ENCODE peak calls at places on chromosomes 7 and 10, in nine cellular contexts. Y, H, U, T, W, V, E, Z and A are unnamed samples.

GRCh38 chr10:63114031-63114814 is 18.9 kb upstream of the NRBF2 start:
- DNase-seq in Y (peak), H (peak), U (no peak), T (no peak), W (peak), V (no peak), E (no peak), Z (no peak), A (no peak)

GRCh38 chr7:34544621-34545020 is 113.4 kb upstream of the NPSR1 start:
- DNase-seq in Y (no peak), H (no peak), U (no peak), T (no peak), W (no peak), V (no peak), E (no peak), Z (no peak), A (no peak)

GRCh38 chr10:112461029-112461887 is 14.2 kb downstream of the VTI1A start:
- DNase-seq in Y (peak), H (no peak), U (no peak), T (no peak), W (peak), V (no peak), E (no peak), Z (no peak), A (peak)

GRCh38 chr7:33874943-33875342 is 30.4 kb upstream of the BMPER start:
- DNase-seq in Y (no peak), H (no peak), U (no peak), T (no peak), W (no peak), V (no peak), E (no peak), Z (no peak), A (no peak)

GRCh38 chr7:121419201-121420148 is 23.4 kb upstream of the FAM3C start:
- DNase-seq in Y (no peak), H (peak), U (no peak), T (no peak), W (no peak), V (no peak), E (no peak), Z (no peak), A (no peak)

GRCh38 chr7:97064972-97065587 is 40.4 kb upstream of the DLX5 start:
- DNase-seq in Y (peak), H (no peak), U (no peak), T (peak), W (peak), V (no peak), E (peak), Z (peak), A (peak)

GRCh38 chr10:48805848-48806247 is 121.2 kb downstream of the WDFY4 start:
- DNase-seq in Y (no peak), H (no peak), U (no peak), T (no peak), W (no peak), V (no peak), E (no peak), Z (no peak), A (no peak)

GRCh38 chr7:28739128-28739527 is 219.0 kb downstream of the TRIL start:
- DNase-seq in Y (peak), H (no peak), U (no peak), T (no peak), W (no peak), V (no peak), E (no peak), Z (no peak), A (no peak)

GRCh38 chr10:80046629-80047441 is 31.6 kb upstream of the TMEM254 start:
- DNase-seq in Y (peak), H (peak), U (peak), T (peak), W (peak), V (peak), E (peak), Z (peak), A (peak)

GRCh38 chr7:2926898-2927405 is 82.8 kb upstream of the GNA12 start:
- DNase-seq in Y (no peak), H (no peak), U (no peak), T (no peak), W (no peak), V (no peak), E (no peak), Z (no peak), A (no peak)

GRCh38 chr10:15045380-15045779 is 1.6 kb downstream of the OLAH start:
- DNase-seq in Y (no peak), H (no peak), U (no peak), T (no peak), W (no peak), V (no peak), E (no peak), Z (no peak), A (no peak)

GRCh38 chr7:99365318-99366141 is 9.0 kb upstream of the ARPC1B start:
- DNase-seq in Y (peak), H (peak), U (peak), T (no peak), W (no peak), V (no peak), E (peak), Z (peak), A (peak)

GRCh38 chr10:6068422-6068821 is 6.3 kb upstream of the IL2RA start:
- DNase-seq in Y (peak), H (peak), U (no peak), T (no peak), W (no peak), V (no peak), E (no peak), Z (no peak), A (no peak)

GRCh38 chr7:45943986-45944385 is 22.9 kb upstream of the IGFBP3 start:
- DNase-seq in Y (peak), H (no peak), U (no peak), T (no peak), W (no peak), V (no peak), E (no peak), Z (no peak), A (no peak)

GRCh38 chr7:140639366-140640053 is 1.1 kb downstream of the DENND2A start:
- DNase-seq in Y (no peak), H (no peak), U (no peak), T (no peak), W (peak), V (no peak), E (no peak), Z (peak), A (peak)

GRCh38 chr7:134701272-134701671 is 54.6 kb downstream of the BPGM start:
- DNase-seq in Y (peak), H (no peak), U (no peak), T (peak), W (no peak), V (no peak), E (peak), Z (no peak), A (peak)

GRCh38 chr10:21720090-21720489 is 186.1 kb downstream of the MLLT10 start:
- DNase-seq in Y (peak), H (no peak), U (no peak), T (no peak), W (no peak), V (no peak), E (no peak), Z (peak), A (peak)

GRCh38 chr7:123131556-123132345 is 68.0 kb downstream of the SLC13A1 start:
- DNase-seq in Y (no peak), H (no peak), U (no peak), T (no peak), W (no peak), V (no peak), E (no peak), Z (no peak), A (no peak)

GRCh38 chr7:93414574-93414973 is 159.9 kb downstream of the CALCR start:
- DNase-seq in Y (no peak), H (no peak), U (no peak), T (no peak), W (no peak), V (no peak), E (no peak), Z (no peak), A (no peak)

GRCh38 chr7:5584821-5585220 is 161.2 kb upstream of the TNRC18 start:
- DNase-seq in Y (no peak), H (no peak), U (no peak), T (no peak), W (no peak), V (no peak), E (no peak), Z (no peak), A (no peak)

GRCh38 chr7:158816271-158816670 is 13.0 kb downstream of the ESYT2 start:
- DNase-seq in Y (no peak), H (no peak), U (no peak), T (no peak), W (no peak), V (no peak), E (no peak), Z (peak), A (peak)

GRCh38 chr7:66643395-66643794 is 14.7 kb downstream of the KCTD7 start:
- DNase-seq in Y (no peak), H (no peak), U (no peak), T (no peak), W (no peak), V (no peak), E (no peak), Z (no peak), A (no peak)